ENCODE peak calls at places on chromosomes 16 and 17, in four cellular contexts. One of them, this sample, is unnamed. For H3K4me1 and H3K36me3, the result is how much of the 10 kb centered on the place peaks cover.

GRCh38 chr17:13827118-13827517 is 225.4 kb upstream of the HS3ST3A1 start:
- ATAC-seq in naive thymus-derived CD4-positive, alpha-beta T cell: no peak
- ATAC-seq in heart left ventricle: no peak
- ATAC-seq in GM12878: no peak
- ATAC-seq in this sample: no peak

GRCh38 chr17:49859991-49860953 is 12.4 kb upstream of the TAC4 start:
- ATAC-seq in naive thymus-derived CD4-positive, alpha-beta T cell: no peak
- ATAC-seq in heart left ventricle: peak
- ATAC-seq in GM12878: peak
- ATAC-seq in this sample: peak

GRCh38 chr16:51854401-51854951 is 692.5 kb downstream of the TOX3 start:
- ATAC-seq in naive thymus-derived CD4-positive, alpha-beta T cell: no peak
- ATAC-seq in heart left ventricle: no peak
- ATAC-seq in GM12878: no peak
- ATAC-seq in this sample: no peak

GRCh38 chr17:45906927-45907622 is 12.7 kb downstream of the MAPT start:
- ATAC-seq in naive thymus-derived CD4-positive, alpha-beta T cell: no peak
- ATAC-seq in heart left ventricle: no peak
- ATAC-seq in GM12878: no peak
- ATAC-seq in this sample: no peak

GRCh38 chr16:87416826-87417471 is 24.8 kb downstream of the MAP1LC3B start:
- ATAC-seq in naive thymus-derived CD4-positive, alpha-beta T cell: no peak
- ATAC-seq in heart left ventricle: no peak
- ATAC-seq in GM12878: no peak
- ATAC-seq in this sample: peak

GRCh38 chr17:80455784-80456183 is 20.6 kb downstream of the NPTX1 start:
- ATAC-seq in naive thymus-derived CD4-positive, alpha-beta T cell: no peak
- ATAC-seq in heart left ventricle: no peak
- ATAC-seq in GM12878: no peak
- ATAC-seq in this sample: no peak

GRCh38 chr16:77450790-77451487 is 16.1 kb upstream of the ADAMTS18 start:
- ATAC-seq in naive thymus-derived CD4-positive, alpha-beta T cell: no peak
- ATAC-seq in heart left ventricle: no peak
- ATAC-seq in GM12878: no peak
- ATAC-seq in this sample: no peak

GRCh38 chr16:1154887-1155331 is 2.0 kb downstream of the CACNA1H start:
- ATAC-seq in naive thymus-derived CD4-positive, alpha-beta T cell: no peak
- ATAC-seq in heart left ventricle: no peak
- ATAC-seq in GM12878: no peak
- ATAC-seq in this sample: no peak

GRCh38 chr16:81885976-81886586 is 107.0 kb downstream of the PLCG2 start:
- ATAC-seq in naive thymus-derived CD4-positive, alpha-beta T cell: peak
- ATAC-seq in heart left ventricle: no peak
- ATAC-seq in GM12878: peak
- ATAC-seq in this sample: no peak

GRCh38 chr16:67161595-67162058 is 1.9 kb downstream of the FBXL8 start:
- ATAC-seq in naive thymus-derived CD4-positive, alpha-beta T cell: no peak
- ATAC-seq in heart left ventricle: peak
- ATAC-seq in GM12878: no peak
- ATAC-seq in this sample: no peak

GRCh38 chr17:70119961-70120360 is 44.9 kb downstream of the KCNJ16 start:
- ATAC-seq in naive thymus-derived CD4-positive, alpha-beta T cell: peak
- ATAC-seq in heart left ventricle: no peak
- ATAC-seq in GM12878: no peak
- ATAC-seq in this sample: no peak

GRCh38 chr17:82483836-82484235 is 25.3 kb downstream of the NARF start:
- ATAC-seq in naive thymus-derived CD4-positive, alpha-beta T cell: no peak
- ATAC-seq in heart left ventricle: peak
- ATAC-seq in GM12878: no peak
- ATAC-seq in this sample: no peak

GRCh38 chr16:58578642-58579041 is 51.0 kb downstream of the CNOT1 start:
- ATAC-seq in naive thymus-derived CD4-positive, alpha-beta T cell: no peak
- ATAC-seq in heart left ventricle: peak
- ATAC-seq in GM12878: no peak
- ATAC-seq in this sample: no peak

GRCh38 chr17:8124350-8125195 is 667 bp upstream of the HES7 start:
- ATAC-seq in naive thymus-derived CD4-positive, alpha-beta T cell: no peak
- ATAC-seq in heart left ventricle: no peak
- ATAC-seq in GM12878: no peak
- ATAC-seq in this sample: no peak
- H3K4me1 ChIP-seq in naive thymus-derived CD4-positive, alpha-beta T cell: half or more
- H3K4me1 ChIP-seq in heart left ventricle: half or more
- H3K4me1 ChIP-seq in GM12878: under half
- H3K4me1 ChIP-seq in this sample: under half

DNA sequence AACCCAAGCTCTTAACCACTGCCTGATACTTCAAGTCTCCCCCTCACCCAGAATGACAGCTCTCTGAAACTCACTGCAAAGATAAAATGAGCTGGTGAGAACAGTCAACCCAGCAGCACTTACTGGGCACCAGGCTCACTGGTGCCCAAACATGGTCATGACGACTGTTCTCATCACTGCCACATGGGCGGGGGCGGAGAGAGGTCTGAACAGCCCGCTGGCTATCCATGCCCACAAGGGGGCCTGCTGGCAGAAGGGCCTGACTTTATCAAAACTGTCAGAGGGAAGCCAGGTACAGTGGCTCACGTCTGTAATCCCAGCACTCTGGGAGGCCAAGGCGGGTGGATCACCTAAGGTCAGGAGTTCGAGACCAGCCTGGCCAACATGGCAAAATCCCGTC is 4.0 kb downstream of the MYBBP1A start:
- ATAC-seq in naive thymus-derived CD4-positive, alpha-beta T cell: no peak
- ATAC-seq in heart left ventricle: no peak
- ATAC-seq in GM12878: no peak
- ATAC-seq in this sample: no peak
- H3K36me3 ChIP-seq in naive thymus-derived CD4-positive, alpha-beta T cell: under half
- H3K36me3 ChIP-seq in heart left ventricle: half or more
- H3K36me3 ChIP-seq in GM12878: under half
- H3K36me3 ChIP-seq in this sample: under half

GRCh38 chr16:29658693-29659092 is 4.4 kb upstream of the SPN start:
- ATAC-seq in naive thymus-derived CD4-positive, alpha-beta T cell: no peak
- ATAC-seq in heart left ventricle: no peak
- ATAC-seq in GM12878: no peak
- ATAC-seq in this sample: no peak
- H3K4me1 ChIP-seq in naive thymus-derived CD4-positive, alpha-beta T cell: under half
- H3K4me1 ChIP-seq in heart left ventricle: under half
- H3K4me1 ChIP-seq in GM12878: under half
- H3K4me1 ChIP-seq in this sample: under half

DNA sequence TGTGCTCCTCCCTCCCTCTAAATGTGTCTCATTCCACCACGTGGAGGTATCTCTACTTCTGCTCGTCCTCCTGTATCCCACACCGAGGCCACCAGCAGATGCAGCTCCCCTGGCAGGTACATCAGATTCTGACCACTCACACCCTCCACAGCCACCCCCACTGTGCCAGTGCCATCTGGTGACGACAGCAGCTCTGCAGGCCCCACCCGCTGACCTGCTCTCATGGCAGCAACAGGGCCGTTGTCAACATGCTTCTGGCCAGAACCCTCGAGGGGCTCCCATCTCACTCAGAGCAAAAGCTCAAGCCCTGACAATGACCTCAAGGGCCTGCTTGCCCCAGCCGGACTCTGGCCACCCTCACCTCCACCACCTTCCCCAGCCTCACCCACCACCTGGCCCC is 93.4 kb downstream of the AMFR start:
- ATAC-seq in naive thymus-derived CD4-positive, alpha-beta T cell: no peak
- ATAC-seq in heart left ventricle: no peak
- ATAC-seq in GM12878: no peak
- ATAC-seq in this sample: no peak
- H3K36me3 ChIP-seq in naive thymus-derived CD4-positive, alpha-beta T cell: under half
- H3K36me3 ChIP-seq in heart left ventricle: under half
- H3K36me3 ChIP-seq in GM12878: under half
- H3K36me3 ChIP-seq in this sample: under half

GRCh38 chr17:76442341-76443338 is 10.3 kb downstream of the UBE2O start:
- ATAC-seq in naive thymus-derived CD4-positive, alpha-beta T cell: no peak
- ATAC-seq in heart left ventricle: no peak
- ATAC-seq in GM12878: peak
- ATAC-seq in this sample: no peak
- H3K4me1 ChIP-seq in naive thymus-derived CD4-positive, alpha-beta T cell: under half
- H3K4me1 ChIP-seq in heart left ventricle: half or more
- H3K4me1 ChIP-seq in GM12878: half or more
- H3K4me1 ChIP-seq in this sample: under half

DNA sequence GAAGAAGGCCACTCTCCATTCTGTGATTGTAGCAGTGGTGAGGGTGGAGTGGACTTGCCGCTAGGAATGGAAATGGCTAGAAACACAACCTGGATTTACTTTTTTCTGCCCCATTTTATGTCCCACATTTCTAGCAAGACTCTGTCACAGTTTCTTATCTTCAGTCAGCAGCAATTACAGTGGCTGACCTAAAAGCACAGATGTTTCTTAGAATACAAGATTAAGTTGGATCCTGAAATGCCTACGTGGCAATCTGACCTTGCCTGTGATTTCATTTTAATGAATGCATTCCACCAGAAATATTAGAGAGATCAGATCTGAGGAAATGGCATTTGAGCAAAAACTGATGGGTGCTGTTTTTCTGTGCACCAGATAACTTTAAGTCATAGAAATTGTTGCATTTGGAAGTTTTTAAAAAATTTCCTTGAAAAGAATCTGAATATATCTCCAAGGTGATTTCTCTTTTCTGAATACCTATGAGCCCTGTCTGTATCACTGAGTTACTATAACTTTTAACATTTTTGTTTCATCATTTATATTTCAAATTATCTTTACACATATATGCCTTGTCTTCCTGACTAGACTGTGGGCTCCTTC is 5.4 kb downstream of the HEATR3 start:
- ATAC-seq in naive thymus-derived CD4-positive, alpha-beta T cell: no peak
- ATAC-seq in heart left ventricle: no peak
- ATAC-seq in GM12878: no peak
- ATAC-seq in this sample: no peak
- H3K36me3 ChIP-seq in naive thymus-derived CD4-positive, alpha-beta T cell: under half
- H3K36me3 ChIP-seq in heart left ventricle: under half
- H3K36me3 ChIP-seq in GM12878: under half
- H3K36me3 ChIP-seq in this sample: under half

GRCh38 chr16:8945626-8946296 is 17.9 kb downstream of the USP7 start:
- ATAC-seq in naive thymus-derived CD4-positive, alpha-beta T cell: no peak
- ATAC-seq in heart left ventricle: no peak
- ATAC-seq in GM12878: no peak
- ATAC-seq in this sample: no peak
- H3K4me1 ChIP-seq in naive thymus-derived CD4-positive, alpha-beta T cell: half or more
- H3K4me1 ChIP-seq in heart left ventricle: half or more
- H3K4me1 ChIP-seq in GM12878: half or more
- H3K4me1 ChIP-seq in this sample: under half

GRCh38 chr17:79169861-79170260 is 95.2 kb downstream of the ENGASE start:
- ATAC-seq in naive thymus-derived CD4-positive, alpha-beta T cell: no peak
- ATAC-seq in heart left ventricle: no peak
- ATAC-seq in GM12878: no peak
- ATAC-seq in this sample: no peak

GRCh38 chr17:79169366-79169765 is 94.7 kb downstream of the ENGASE start:
- ATAC-seq in naive thymus-derived CD4-positive, alpha-beta T cell: no peak
- ATAC-seq in heart left ventricle: no peak
- ATAC-seq in GM12878: no peak
- ATAC-seq in this sample: no peak

GRCh38 chr17:79167486-79167885 is 92.9 kb downstream of the ENGASE start:
- ATAC-seq in naive thymus-derived CD4-positive, alpha-beta T cell: no peak
- ATAC-seq in heart left ventricle: no peak
- ATAC-seq in GM12878: no peak
- ATAC-seq in this sample: no peak

GRCh38 chr17:79171152-79171551 is 96.5 kb downstream of the ENGASE start:
- ATAC-seq in naive thymus-derived CD4-positive, alpha-beta T cell: no peak
- ATAC-seq in heart left ventricle: no peak
- ATAC-seq in GM12878: no peak
- ATAC-seq in this sample: no peak

DNA sequence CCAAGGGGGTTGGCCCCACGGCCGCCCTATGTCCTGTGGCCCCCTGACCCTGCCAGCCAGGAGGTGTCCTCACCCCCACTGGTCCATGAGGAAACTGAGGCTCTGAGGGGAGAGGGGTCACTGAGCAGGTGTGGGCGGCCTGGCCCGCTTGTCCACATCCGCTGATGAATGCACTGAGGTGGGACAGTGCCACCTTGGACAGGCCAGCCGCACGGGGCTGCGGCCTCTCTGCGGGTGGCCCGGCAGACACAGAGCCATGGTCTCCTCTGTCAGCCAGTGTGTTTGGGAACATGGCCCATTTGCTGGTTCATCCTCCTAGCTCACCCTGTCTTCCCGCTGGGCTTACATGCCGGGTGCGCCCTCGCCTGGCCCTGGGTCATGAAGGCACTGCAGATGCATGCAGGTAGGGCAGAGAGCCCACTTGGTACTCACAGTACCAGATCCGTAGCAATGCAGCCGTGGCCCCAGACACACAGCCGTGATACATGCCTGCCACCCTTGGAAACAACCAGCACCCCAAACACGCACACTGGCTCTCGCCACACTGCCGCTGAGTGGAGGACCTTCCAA is 93.9 kb downstream of the ENGASE start:
- ATAC-seq in naive thymus-derived CD4-positive, alpha-beta T cell: no peak
- ATAC-seq in heart left ventricle: no peak
- ATAC-seq in GM12878: no peak
- ATAC-seq in this sample: no peak
- H3K36me3 ChIP-seq in naive thymus-derived CD4-positive, alpha-beta T cell: under half
- H3K36me3 ChIP-seq in heart left ventricle: under half
- H3K36me3 ChIP-seq in GM12878: under half
- H3K36me3 ChIP-seq in this sample: under half

DNA sequence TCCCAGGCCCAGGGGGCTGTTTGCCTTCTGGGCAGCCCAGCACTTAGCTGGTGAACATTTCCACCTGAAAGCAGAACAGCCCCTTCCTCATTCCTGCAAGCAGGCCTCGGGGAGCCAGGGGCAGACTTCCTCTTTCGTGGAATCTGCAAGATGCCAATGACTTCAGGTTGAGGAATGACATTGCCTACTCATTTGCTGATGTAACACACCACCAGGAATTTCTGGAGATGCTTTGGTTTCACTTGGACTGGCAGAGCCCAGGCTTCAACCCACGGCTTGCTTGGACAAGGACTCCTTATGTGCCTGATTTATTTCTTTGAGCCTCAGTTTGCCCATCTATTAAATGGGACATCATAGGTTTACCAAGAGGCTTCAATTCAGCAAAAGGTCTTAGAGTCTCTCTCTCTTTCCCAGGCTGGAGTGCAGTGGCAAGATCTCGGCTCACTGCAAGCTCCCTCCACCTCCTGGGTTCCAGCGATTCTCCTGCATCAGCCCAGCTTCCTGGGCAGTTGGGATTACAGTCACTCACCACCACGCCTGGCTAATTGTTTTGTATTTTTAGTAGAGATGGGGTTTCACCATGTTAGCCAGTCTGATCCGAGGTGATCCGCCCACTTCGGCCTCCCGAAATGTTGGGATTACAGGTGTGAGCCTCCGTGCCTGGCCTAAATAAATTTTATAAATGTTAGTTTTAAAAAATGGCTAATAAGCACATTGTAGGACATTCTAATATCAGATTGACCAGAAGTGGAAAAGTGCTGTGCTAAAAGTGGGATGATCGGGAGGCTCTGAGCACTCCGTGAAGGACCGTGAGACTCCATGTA is 874 bp upstream of the NLRP1 start:
- ATAC-seq in naive thymus-derived CD4-positive, alpha-beta T cell: no peak
- ATAC-seq in heart left ventricle: no peak
- ATAC-seq in GM12878: no peak
- ATAC-seq in this sample: no peak
- H3K4me1 ChIP-seq in naive thymus-derived CD4-positive, alpha-beta T cell: half or more
- H3K4me1 ChIP-seq in heart left ventricle: under half
- H3K4me1 ChIP-seq in GM12878: under half
- H3K4me1 ChIP-seq in this sample: under half

DNA sequence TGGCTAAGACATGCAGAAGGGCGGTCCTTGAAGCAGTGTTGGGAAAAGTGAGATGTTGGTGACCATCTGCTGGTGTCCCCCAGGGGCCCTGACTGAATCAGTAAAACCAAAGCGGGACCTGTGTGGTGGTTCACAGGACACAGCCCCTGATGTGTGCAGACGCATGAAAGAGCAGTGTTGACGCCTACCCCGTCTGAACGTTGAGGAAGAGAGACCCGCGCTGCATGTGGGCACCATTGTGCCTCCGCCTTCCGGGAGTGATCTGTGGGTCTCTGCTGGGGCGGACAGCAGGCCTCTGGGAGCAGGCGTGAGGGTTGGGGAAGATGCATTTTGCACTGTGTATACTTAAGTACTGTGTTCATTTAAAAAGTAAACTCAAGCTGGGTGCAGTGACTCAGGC is 31.6 kb downstream of the MGRN1 start:
- ATAC-seq in naive thymus-derived CD4-positive, alpha-beta T cell: no peak
- ATAC-seq in heart left ventricle: no peak
- ATAC-seq in GM12878: no peak
- ATAC-seq in this sample: no peak
- H3K36me3 ChIP-seq in naive thymus-derived CD4-positive, alpha-beta T cell: under half
- H3K36me3 ChIP-seq in heart left ventricle: half or more
- H3K36me3 ChIP-seq in GM12878: under half
- H3K36me3 ChIP-seq in this sample: half or more

This sample was measured in gastroesophageal sphincter.